ENCODE peak calls at places on chromosomes 2 and 18, in six cellular contexts. One of them, this sample, is unnamed. For H3K9me3, the result is how much of the 10 kb centered on the place peaks cover.

GRCh38 chr2:120205901-120206581 is 17.2 kb downstream of the TMEM185B start:
- DNase-seq in Panc1: no peak
- DNase-seq in tibial artery: no peak
- DNase-seq in sigmoid colon: no peak
- DNase-seq in IMR-90: no peak
- DNase-seq in adrenal gland: no peak
- DNase-seq in this sample: no peak

GRCh38 chr18:500230-500555 is 308 bp downstream of the COLEC12 start:
- DNase-seq in Panc1: no peak
- DNase-seq in tibial artery: no peak
- DNase-seq in sigmoid colon: peak
- DNase-seq in IMR-90: no peak
- DNase-seq in adrenal gland: no peak
- DNase-seq in this sample: no peak

GRCh38 chr18:46672062-46672970 is 15.3 kb upstream of the LOXHD1 start:
- DNase-seq in Panc1: no peak
- DNase-seq in tibial artery: no peak
- DNase-seq in sigmoid colon: no peak
- DNase-seq in IMR-90: peak
- DNase-seq in adrenal gland: no peak
- DNase-seq in this sample: no peak

GRCh38 chr2:37146062-37146461 is 10.7 kb downstream of the EIF2AK2 start:
- DNase-seq in Panc1: no peak
- DNase-seq in tibial artery: no peak
- DNase-seq in sigmoid colon: no peak
- DNase-seq in IMR-90: no peak
- DNase-seq in adrenal gland: no peak
- DNase-seq in this sample: no peak

GRCh38 chr2:88177556-88177955 is 7.4 kb downstream of the THNSL2 start:
- DNase-seq in Panc1: no peak
- DNase-seq in tibial artery: no peak
- DNase-seq in sigmoid colon: no peak
- DNase-seq in IMR-90: no peak
- DNase-seq in adrenal gland: peak
- DNase-seq in this sample: no peak

GRCh38 chr2:184692137-184692734 is 93.9 kb downstream of the ZNF804A start:
- DNase-seq in Panc1: no peak
- DNase-seq in tibial artery: no peak
- DNase-seq in sigmoid colon: no peak
- DNase-seq in IMR-90: no peak
- DNase-seq in adrenal gland: no peak
- DNase-seq in this sample: no peak

GRCh38 chr2:10911291-10912075 is at the start of gene KCNF1:
- DNase-seq in Panc1: no peak
- DNase-seq in tibial artery: no peak
- DNase-seq in sigmoid colon: peak
- DNase-seq in IMR-90: peak
- DNase-seq in adrenal gland: no peak
- DNase-seq in this sample: no peak

GRCh38 chr2:205409403-205409802 is 272.9 kb upstream of the NRP2 start:
- DNase-seq in Panc1: no peak
- DNase-seq in tibial artery: no peak
- DNase-seq in sigmoid colon: no peak
- DNase-seq in IMR-90: no peak
- DNase-seq in adrenal gland: no peak
- DNase-seq in this sample: no peak

GRCh38 chr2:20080415-20080814 is 29.0 kb upstream of the LAPTM4A start:
- DNase-seq in Panc1: no peak
- DNase-seq in tibial artery: no peak
- DNase-seq in sigmoid colon: no peak
- DNase-seq in IMR-90: no peak
- DNase-seq in adrenal gland: no peak
- DNase-seq in this sample: no peak

GRCh38 chr18:79447703-79448367 is 52.1 kb downstream of the NFATC1 start:
- DNase-seq in Panc1: no peak
- DNase-seq in tibial artery: no peak
- DNase-seq in sigmoid colon: no peak
- DNase-seq in IMR-90: peak
- DNase-seq in adrenal gland: no peak
- DNase-seq in this sample: no peak
- H3K9me3 ChIP-seq in Panc1: under half
- H3K9me3 ChIP-seq in tibial artery: under half
- H3K9me3 ChIP-seq in sigmoid colon: under half
- H3K9me3 ChIP-seq in IMR-90: under half
- H3K9me3 ChIP-seq in adrenal gland: under half
- H3K9me3 ChIP-seq in this sample: under half

GRCh38 chr2:149028377-149028776 is 10.1 kb upstream of the LYPD6B start:
- DNase-seq in Panc1: no peak
- DNase-seq in tibial artery: no peak
- DNase-seq in sigmoid colon: no peak
- DNase-seq in IMR-90: no peak
- DNase-seq in adrenal gland: no peak
- DNase-seq in this sample: no peak
- H3K27ac ChIP-seq in Panc1: no peak
- H3K27ac ChIP-seq in tibial artery: no peak
- H3K27ac ChIP-seq in sigmoid colon: no peak
- H3K27ac ChIP-seq in IMR-90: no peak
- H3K27ac ChIP-seq in adrenal gland: no peak
- H3K27ac ChIP-seq in this sample: no peak

GRCh38 chr18:44238449-44238848 is 442.2 kb upstream of the SETBP1 start:
- DNase-seq in Panc1: no peak
- DNase-seq in tibial artery: no peak
- DNase-seq in sigmoid colon: no peak
- DNase-seq in IMR-90: no peak
- DNase-seq in adrenal gland: no peak
- DNase-seq in this sample: no peak
- TF ChIP-seq CTCF in Panc1: no peak
- TF ChIP-seq CTCF in tibial artery: no peak
- TF ChIP-seq CTCF in sigmoid colon: no peak
- TF ChIP-seq CTCF in IMR-90: no peak
- TF ChIP-seq CTCF in adrenal gland: no peak
- TF ChIP-seq CTCF in this sample: no peak

DNA sequence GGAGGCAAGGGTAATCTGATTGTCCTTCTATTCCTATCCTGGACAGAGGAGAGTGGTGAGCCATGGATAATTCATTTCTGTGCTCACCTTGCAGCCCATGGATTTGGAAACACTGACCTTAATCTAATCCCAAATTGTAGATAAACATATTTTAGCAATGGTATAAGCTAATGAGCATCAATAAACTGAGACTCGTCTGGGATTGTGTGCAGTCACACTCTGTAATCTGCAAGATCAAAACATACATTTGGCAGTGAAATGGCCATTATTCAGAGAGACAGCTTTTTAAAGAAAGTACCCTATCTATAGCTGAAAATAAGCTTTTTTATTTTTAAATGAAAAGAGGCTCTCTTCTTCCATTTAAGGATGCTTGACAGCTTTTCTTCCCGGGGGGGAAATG is 506.5 kb downstream of the NRXN1 start:
- DNase-seq in Panc1: no peak
- DNase-seq in tibial artery: no peak
- DNase-seq in sigmoid colon: no peak
- DNase-seq in IMR-90: no peak
- DNase-seq in adrenal gland: no peak
- DNase-seq in this sample: no peak
- H3K9me3 ChIP-seq in Panc1: under half
- H3K9me3 ChIP-seq in tibial artery: under half
- H3K9me3 ChIP-seq in sigmoid colon: under half
- H3K9me3 ChIP-seq in IMR-90: under half
- H3K9me3 ChIP-seq in adrenal gland: under half
- H3K9me3 ChIP-seq in this sample: under half

GRCh38 chr2:191748528-191749180 is 70.7 kb downstream of the NABP1 start:
- DNase-seq in Panc1: no peak
- DNase-seq in tibial artery: no peak
- DNase-seq in sigmoid colon: no peak
- DNase-seq in IMR-90: peak
- DNase-seq in adrenal gland: no peak
- DNase-seq in this sample: no peak
- H3K27ac ChIP-seq in Panc1: no peak
- H3K27ac ChIP-seq in tibial artery: no peak
- H3K27ac ChIP-seq in sigmoid colon: no peak
- H3K27ac ChIP-seq in IMR-90: no peak
- H3K27ac ChIP-seq in adrenal gland: no peak
- H3K27ac ChIP-seq in this sample: no peak

GRCh38 chr2:196336715-196337617 is 165.6 kb upstream of the STK17B start:
- DNase-seq in Panc1: no peak
- DNase-seq in tibial artery: no peak
- DNase-seq in sigmoid colon: no peak
- DNase-seq in IMR-90: peak
- DNase-seq in adrenal gland: no peak
- DNase-seq in this sample: no peak
- TF ChIP-seq CTCF in Panc1: peak
- TF ChIP-seq CTCF in tibial artery: peak
- TF ChIP-seq CTCF in sigmoid colon: no peak
- TF ChIP-seq CTCF in IMR-90: peak
- TF ChIP-seq CTCF in adrenal gland: peak
- TF ChIP-seq CTCF in this sample: peak

GRCh38 chr18:80088823-80089222 is 20.2 kb upstream of the ADNP2 start:
- DNase-seq in Panc1: no peak
- DNase-seq in tibial artery: no peak
- DNase-seq in sigmoid colon: no peak
- DNase-seq in IMR-90: no peak
- DNase-seq in adrenal gland: no peak
- DNase-seq in this sample: no peak

GRCh38 chr18:80086281-80086680 is 22.8 kb upstream of the ADNP2 start:
- DNase-seq in Panc1: no peak
- DNase-seq in tibial artery: no peak
- DNase-seq in sigmoid colon: no peak
- DNase-seq in IMR-90: peak
- DNase-seq in adrenal gland: no peak
- DNase-seq in this sample: no peak

GRCh38 chr18:80088036-80088435 is 21.0 kb upstream of the ADNP2 start:
- DNase-seq in Panc1: no peak
- DNase-seq in tibial artery: no peak
- DNase-seq in sigmoid colon: no peak
- DNase-seq in IMR-90: no peak
- DNase-seq in adrenal gland: no peak
- DNase-seq in this sample: no peak
- H3K9me3 ChIP-seq in Panc1: under half
- H3K9me3 ChIP-seq in tibial artery: under half
- H3K9me3 ChIP-seq in sigmoid colon: under half
- H3K9me3 ChIP-seq in IMR-90: under half
- H3K9me3 ChIP-seq in adrenal gland: under half
- H3K9me3 ChIP-seq in this sample: under half

GRCh38 chr18:68962623-68963022 is 164.7 kb downstream of the CCDC102B start:
- DNase-seq in Panc1: no peak
- DNase-seq in tibial artery: no peak
- DNase-seq in sigmoid colon: no peak
- DNase-seq in IMR-90: no peak
- DNase-seq in adrenal gland: no peak
- DNase-seq in this sample: no peak
- H3K27ac ChIP-seq in Panc1: no peak
- H3K27ac ChIP-seq in tibial artery: no peak
- H3K27ac ChIP-seq in sigmoid colon: no peak
- H3K27ac ChIP-seq in IMR-90: no peak
- H3K27ac ChIP-seq in adrenal gland: no peak
- H3K27ac ChIP-seq in this sample: no peak

GRCh38 chr18:57029761-57030160 is 117.1 kb upstream of the BOD1L2 start:
- DNase-seq in Panc1: no peak
- DNase-seq in tibial artery: no peak
- DNase-seq in sigmoid colon: no peak
- DNase-seq in IMR-90: no peak
- DNase-seq in adrenal gland: no peak
- DNase-seq in this sample: no peak
- TF ChIP-seq CTCF in Panc1: no peak
- TF ChIP-seq CTCF in tibial artery: no peak
- TF ChIP-seq CTCF in sigmoid colon: no peak
- TF ChIP-seq CTCF in IMR-90: peak
- TF ChIP-seq CTCF in adrenal gland: no peak
- TF ChIP-seq CTCF in this sample: no peak